ENCODE peak calls at places on chromosome 18, in seven cellular contexts. N, O, X, L, B, Z and I are unnamed samples.

GRCh38 chr18:22346342-22346967 is 71.3 kb downstream of the CTAGE1 start:
- DNase-seq in O (no peak), X (no peak), N (peak), Z (peak), B (no peak), L (no peak), I (no peak)

GRCh38 chr18:31711365-31712035 is 27.1 kb upstream of the B4GALT6 start:
- DNase-seq in O (no peak), Z (no peak), B (no peak), N (no peak), X (no peak), L (no peak), I (no peak)

GRCh38 chr18:69067048-69067447 is 269.2 kb downstream of the CCDC102B start:
- DNase-seq in L (no peak), N (no peak), Z (no peak), O (no peak), X (no peak), B (no peak), I (no peak)

GRCh38 chr18:21452808-21453511 is 147.5 kb downstream of the ESCO1 start:
- DNase-seq in X (no peak), Z (no peak), L (peak), B (no peak), O (no peak), N (no peak), I (no peak)

GRCh38 chr18:44786697-44787096 is 106.0 kb downstream of the SETBP1 start:
- DNase-seq in L (no peak), O (no peak), N (no peak), Z (no peak), B (no peak), X (no peak), I (no peak)

GRCh38 chr18:9017170-9017899 is 85.2 kb upstream of the NDUFV2 start:
- DNase-seq in O (peak), X (no peak), B (no peak), L (no peak), N (peak), Z (peak), I (peak)

GRCh38 chr18:13568443-13569392 is 157.6 kb downstream of the FAM210A start:
- DNase-seq in Z (no peak), L (no peak), B (no peak), X (no peak), O (no peak), N (peak), I (no peak)

GRCh38 chr18:49250819-49251388 is 209.5 kb downstream of the DYM start:
- DNase-seq in O (no peak), L (no peak), N (no peak), Z (no peak), B (peak), X (no peak), I (no peak)

GRCh38 chr18:49747876-49748275 is 65.5 kb downstream of the ACAA2 start:
- DNase-seq in X (no peak), N (no peak), B (no peak), Z (peak), L (no peak), O (no peak), I (no peak)

GRCh38 chr18:63152791-63153190 is 166.8 kb downstream of the BCL2 start:
- DNase-seq in Z (no peak), O (peak), L (no peak), X (no peak), B (no peak), N (no peak), I (no peak)

GRCh38 chr18:74115046-74115445 is 32.6 kb downstream of the FBXO15 start:
- DNase-seq in L (no peak), Z (peak), B (no peak), O (no peak), X (no peak), N (no peak), I (no peak)

GRCh38 chr18:79208882-79209281 is 139.7 kb downstream of the ATP9B start:
- DNase-seq in B (no peak), X (no peak), L (no peak), Z (no peak), N (no peak), O (no peak), I (no peak)

GRCh38 chr18:48059363-48060109 is 129.1 kb upstream of the SMAD2 start:
- DNase-seq in L (no peak), B (no peak), X (peak), Z (no peak), O (no peak), N (no peak), I (peak)

GRCh38 chr18:35379421-35379820 is 2.3 kb upstream of the ZNF396 start:
- DNase-seq in B (no peak), N (no peak), L (no peak), Z (no peak), O (no peak), X (no peak), I (no peak)

GRCh38 chr18:75896865-75897264 is 469.4 kb upstream of the SMIM21 start:
- DNase-seq in B (no peak), N (peak), X (no peak), O (no peak), L (peak), Z (no peak), I (peak)

GRCh38 chr18:67520276-67521035 is 3.9 kb upstream of the DSEL start:
- DNase-seq in N (no peak), L (no peak), O (no peak), Z (peak), X (no peak), B (no peak), I (no peak)

GRCh38 chr18:59056706-59057492 is 82.8 kb upstream of the SEC11C start:
- DNase-seq in X (peak), Z (peak), B (peak), O (peak), L (peak), N (peak), I (peak)

GRCh38 chr18:51082571-51083264 is 52.7 kb downstream of the SMAD4 start:
- DNase-seq in B (no peak), Z (peak), N (no peak), L (no peak), X (no peak), O (no peak), I (no peak)

GRCh38 chr18:8991131-8991530 is 111.4 kb upstream of the NDUFV2 start:
- DNase-seq in Z (no peak), N (no peak), X (no peak), B (no peak), O (no peak), L (no peak), I (no peak)

GRCh38 chr18:36808681-36809080 is 20.1 kb downstream of the TPGS2 start:
- DNase-seq in B (no peak), N (no peak), L (no peak), O (no peak), Z (peak), X (no peak), I (no peak)

GRCh38 chr18:21145371-21145770 is 33.8 kb upstream of the ROCK1 start:
- DNase-seq in X (no peak), L (no peak), B (no peak), N (no peak), O (no peak), Z (no peak), I (no peak)

GRCh38 chr18:55555628-55556027 is 32.4 kb downstream of the TCF4 start:
- DNase-seq in L (peak), O (no peak), N (no peak), Z (no peak), B (no peak), X (no peak), I (no peak)

GRCh38 chr18:10893761-10894160 is 255.6 kb downstream of the PIEZO2 start:
- DNase-seq in B (no peak), L (no peak), Z (no peak), X (no peak), N (no peak), O (no peak), I (no peak)

GRCh38 chr18:58528011-58528367 is 100.9 kb downstream of the ALPK2 start:
- DNase-seq in Z (no peak), O (no peak), L (peak), B (no peak), X (no peak), N (no peak), I (no peak)

GRCh38 chr18:3350566-3351527 is 88.9 kb downstream of the MYL12B start:
- DNase-seq in N (no peak), Z (peak), X (no peak), O (no peak), L (no peak), B (no peak), I (no peak)

GRCh38 chr18:48866856-48867255 is 83.9 kb downstream of the SMAD7 start:
- DNase-seq in L (no peak), B (no peak), N (no peak), X (no peak), Z (no peak), O (no peak), I (no peak)

GRCh38 chr18:45962461-45962860 is 4.7 kb downstream of the EPG5 start:
- DNase-seq in N (peak), L (no peak), O (peak), Z (peak), B (no peak), X (no peak), I (no peak)

GRCh38 chr18:8623549-8624106 is 14.4 kb downstream of the RAB12 start:
- DNase-seq in O (no peak), N (peak), Z (no peak), X (no peak), B (no peak), L (no peak), I (no peak)

GRCh38 chr18:46072959-46073358 is 899 bp upstream of the PSTPIP2 start:
- DNase-seq in N (no peak), L (no peak), B (no peak), X (no peak), O (no peak), Z (no peak), I (no peak)

GRCh38 chr18:59540819-59541218 is 156.4 kb downstream of the CCBE1 start:
- DNase-seq in B (no peak), O (no peak), X (no peak), Z (no peak), L (no peak), N (no peak), I (no peak)

GRCh38 chr18:35131387-35132283 is 90.4 kb downstream of the MAPRE2 start:
- DNase-seq in N (no peak), L (no peak), O (no peak), B (peak), Z (no peak), X (no peak), I (no peak)

GRCh38 chr18:48296581-48296980 is 112.6 kb downstream of the ZBTB7C start:
- DNase-seq in O (peak), Z (no peak), B (no peak), X (no peak), L (no peak), N (no peak), I (no peak)

GRCh38 chr18:70151554-70152130 is 53.8 kb downstream of the RTTN start:
- DNase-seq in N (no peak), B (no peak), O (no peak), X (no peak), L (no peak), Z (no peak), I (no peak)

GRCh38 chr18:64119916-64120315 is 29.0 kb downstream of the LINC00305 start:
- DNase-seq in X (no peak), B (no peak), O (no peak), L (peak), N (no peak), Z (no peak), I (no peak)

GRCh38 chr18:42545825-42546224 is 569.7 kb downstream of the RIT2 start:
- DNase-seq in Z (peak), B (no peak), N (no peak), O (no peak), X (no peak), L (no peak), I (no peak)

GRCh38 chr18:39062426-39062825 is 1496.8 kb upstream of the CELF4 start:
- DNase-seq in O (no peak), B (no peak), N (no peak), X (no peak), Z (no peak), L (no peak), I (no peak)

GRCh38 chr18:3692113-3692621 is 242.2 kb downstream of the TGIF1 start:
- DNase-seq in X (no peak), O (no peak), L (peak), Z (no peak), N (peak), B (no peak), I (no peak)

GRCh38 chr18:48129621-48130082 is 199.2 kb upstream of the SMAD2 start:
- DNase-seq in O (no peak), X (peak), L (peak), B (no peak), Z (no peak), N (no peak), I (peak)

GRCh38 chr18:61882296-61883004 is 10.4 kb downstream of the RNF152 start:
- DNase-seq in O (no peak), N (no peak), X (no peak), L (no peak), B (no peak), Z (peak), I (no peak)

GRCh38 chr18:42053188-42053781 is 98.3 kb downstream of the PIK3C3 start:
- DNase-seq in L (peak), B (peak), O (peak), N (peak), X (peak), Z (peak), I (peak)